ENCODE peak calls at places on chromosome 6, in six cellular contexts. U, M, D, I, Y and F are unnamed samples.

GRCh38 chr6:152022303-152022702 is 214.8 kb downstream of the ESR1 start:
- DNase-seq in U (no peak), M (no peak), D (no peak), I (no peak), Y (no peak), F (no peak)

GRCh38 chr6:142900467-142900961 is 44.5 kb downstream of the HIVEP2 start:
- DNase-seq in U (no peak), M (no peak), D (no peak), I (peak; percentile 60), Y (no peak), F (no peak)

GRCh38 chr6:49551126-49551865 is 828 bp downstream of the C6orf141 start:
- DNase-seq in U (no peak), M (peak; percentile 54), D (peak; percentile 31), I (peak; percentile 43), Y (peak; percentile 51), F (peak; percentile 67)

GRCh38 chr6:21188505-21189223 is 404.9 kb upstream of the SOX4 start:
- DNase-seq in U (no peak), M (no peak), D (no peak), I (no peak), Y (no peak), F (no peak)

GRCh38 chr6:157995458-157995857 is 13.8 kb downstream of the SYNJ2 start:
- DNase-seq in U (no peak), M (no peak), D (no peak), I (no peak), Y (no peak), F (no peak)

GRCh38 chr6:126033696-126034095 is 47.4 kb downstream of the TRMT11 start:
- DNase-seq in U (peak; percentile 91), M (no peak), D (peak; percentile 66), I (peak; percentile 87), Y (no peak), F (peak; percentile 32)

GRCh38 chr6:85408039-85408438 is 41.8 kb upstream of the NT5E start:
- DNase-seq in U (no peak), M (peak; percentile 51), D (no peak), I (no peak), Y (no peak), F (no peak)

GRCh38 chr6:85537055-85537494 is 56.6 kb downstream of the SNX14 start:
- DNase-seq in U (peak; percentile 24), M (no peak), D (peak; percentile 53), I (peak; percentile 25), Y (no peak), F (no peak)

GRCh38 chr6:29146154-29146553 is 24.6 kb upstream of the OR2J2 start:
- DNase-seq in U (no peak), M (no peak), D (peak; percentile 78), I (no peak), Y (no peak), F (no peak)

GRCh38 chr6:169156108-169156821 is 97.4 kb downstream of the THBS2 start:
- DNase-seq in U (peak; percentile 71), M (no peak), D (no peak), I (no peak), Y (no peak), F (no peak)

GRCh38 chr6:64301307-64302236 is 666.0 kb downstream of the PHF3 start:
- DNase-seq in U (no peak), M (no peak), D (no peak), I (no peak), Y (no peak), F (no peak)

GRCh38 chr6:34386316-34387137 is 5.9 kb downstream of the NUDT3 start:
- DNase-seq in U (peak; percentile 95), M (no peak), D (peak; percentile 7), I (peak; percentile 98), Y (no peak), F (no peak)

GRCh38 chr6:144305567-144305966 is 20.4 kb downstream of the UTRN start:
- DNase-seq in U (no peak), M (no peak), D (no peak), I (no peak), Y (no peak), F (no peak)

GRCh38 chr6:25414168-25414567 is 135.0 kb downstream of the CARMIL1 start:
- DNase-seq in U (no peak), M (no peak), D (no peak), I (no peak), Y (no peak), F (no peak)

DNA sequence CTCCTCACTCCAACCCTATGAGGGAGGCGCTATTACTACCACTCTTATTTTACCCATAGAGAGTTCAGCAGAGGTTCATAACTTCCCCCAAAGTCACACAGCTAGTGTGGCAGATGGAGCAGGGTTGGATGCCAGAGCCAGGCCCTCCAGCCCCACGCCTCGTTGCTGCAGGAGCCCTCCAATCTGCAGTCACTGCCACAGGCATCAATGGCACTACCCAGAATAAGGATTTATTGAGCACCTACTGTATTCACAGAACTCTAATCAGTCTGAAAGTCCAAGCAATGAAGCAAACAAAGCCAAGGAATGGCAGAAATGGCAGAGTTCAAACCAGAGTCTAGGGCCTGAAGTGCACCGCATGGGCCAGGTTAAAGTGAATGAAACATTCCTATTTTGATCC is 144.9 kb downstream of the LPA start:
- DNase-seq in U (no peak), M (no peak), D (no peak), I (no peak), Y (no peak), F (no peak)
- H3K14ac ChIP-seq in U (no peak overlapping the region), M (no peak overlapping the region), D (no peak overlapping the region), I (no peak overlapping the region), Y (no peak overlapping the region), F (no peak overlapping the region)

GRCh38 chr6:139473731-139474130 is 99.3 kb upstream of the CITED2 start:
- DNase-seq in U (no peak), M (no peak), D (peak; percentile 57), I (no peak), Y (no peak), F (no peak)

GRCh38 chr6:139473239-139473701 is 98.8 kb upstream of the CITED2 start:
- DNase-seq in U (no peak), M (peak; percentile 31), D (peak; percentile 56), I (peak; percentile 55), Y (no peak), F (no peak)

GRCh38 chr6:139472341-139473038 is 98.0 kb upstream of the CITED2 start:
- DNase-seq in U (peak; percentile 44), M (no peak), D (peak; percentile 96), I (no peak), Y (no peak), F (no peak)

GRCh38 chr6:139474145-139475108 is 100.0 kb upstream of the CITED2 start:
- DNase-seq in U (peak; percentile 66), M (no peak), D (peak; percentile 65), I (peak; percentile 84), Y (no peak), F (no peak)

GRCh38 chr6:139475231-139475630 is 100.8 kb upstream of the CITED2 start:
- DNase-seq in U (no peak), M (no peak), D (no peak), I (no peak), Y (no peak), F (no peak)
- H3K4ac ChIP-seq in U (peak overlapping the region; percentile 66), M (no peak overlapping the region), D (no peak overlapping the region), I (peak overlapping the region; percentile 91), Y (no peak overlapping the region), F (no peak overlapping the region)

DNA sequence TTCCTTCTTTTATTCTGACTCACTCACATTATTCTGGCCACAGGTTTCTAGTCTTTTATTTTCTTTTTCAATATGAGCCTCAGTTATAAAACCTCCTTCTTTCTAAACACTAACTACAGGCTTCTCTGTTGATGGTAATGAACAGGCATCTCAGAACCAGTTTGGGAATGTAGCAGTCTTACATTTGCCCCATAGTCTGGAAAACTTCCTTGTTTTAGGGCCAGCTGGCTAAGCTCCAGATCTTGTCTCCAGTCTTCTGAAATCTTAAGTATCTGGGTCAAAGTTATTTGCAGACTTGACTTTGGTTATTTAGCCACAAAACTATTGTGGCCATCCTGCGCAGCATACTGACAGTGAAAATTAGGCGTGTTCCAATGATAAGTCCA is 97.1 kb upstream of the MAN1A1 start:
- DNase-seq in U (peak; percentile 75), M (no peak), D (peak; percentile 94), I (peak; percentile 70), Y (no peak), F (no peak)
- H3K4me2 ChIP-seq in U (no peak overlapping the region), M (no peak overlapping the region), D (peak overlapping the region; percentile 21), I (no peak overlapping the region), Y (no peak overlapping the region), F (no peak overlapping the region)

DNA sequence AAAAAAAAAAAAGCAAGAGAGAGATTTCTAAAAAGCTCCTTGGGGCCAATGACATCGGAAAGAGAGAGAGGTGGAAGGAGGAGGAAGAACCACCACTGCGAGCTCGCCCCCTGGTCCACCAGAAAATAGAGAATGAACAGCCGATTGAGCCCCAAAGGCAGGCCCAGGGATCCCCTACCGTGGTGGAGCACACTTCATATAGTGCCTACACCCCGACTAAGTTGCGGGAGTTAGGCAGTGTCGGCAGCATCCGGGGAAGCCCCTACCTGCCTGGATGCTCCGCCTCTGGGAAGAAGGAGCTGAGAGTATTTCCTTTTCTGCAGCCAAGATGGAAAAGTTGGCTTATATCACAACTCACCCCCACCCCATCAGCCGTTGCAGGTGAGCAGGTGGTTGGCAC is 38.6 kb upstream of the HSF2 start:
- DNase-seq in U (no peak), M (no peak), D (no peak), I (no peak), Y (no peak), F (no peak)
- H3K14ac ChIP-seq in U (no peak overlapping the region), M (no peak overlapping the region), D (no peak overlapping the region), I (no peak overlapping the region), Y (no peak overlapping the region), F (no peak overlapping the region)

GRCh38 chr6:170307080-170307545 is 555 bp downstream of the FAM120B start:
- DNase-seq in U (no peak), M (no peak), D (no peak), I (no peak), Y (no peak), F (no peak)
- H3K4ac ChIP-seq in U (peak overlapping the region; percentile 95), M (no peak overlapping the region), D (peak overlapping the region; percentile 81), I (peak overlapping the region; percentile 85), Y (peak overlapping the region; percentile 83), F (no peak overlapping the region)

DNA sequence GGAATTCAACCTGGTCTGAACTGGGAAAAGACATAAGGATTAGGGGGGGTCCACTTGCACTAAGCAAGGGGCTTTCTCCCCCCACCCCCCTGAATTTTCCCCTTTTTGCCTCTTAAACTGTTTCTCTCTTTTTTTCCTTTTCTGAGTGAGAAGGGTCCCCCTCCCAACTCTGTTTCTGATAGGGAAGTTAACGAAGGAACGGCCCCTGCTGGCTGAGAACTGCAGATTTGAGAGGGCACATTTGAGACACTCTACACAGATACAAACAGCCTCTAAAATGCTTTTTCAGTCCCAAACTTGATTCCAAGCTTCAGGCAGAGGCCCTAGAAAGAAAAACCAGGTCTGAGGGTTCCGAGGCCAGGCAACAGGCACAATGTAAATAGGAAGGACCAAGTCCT is 91.7 kb downstream of the JARID2 start:
- DNase-seq in U (no peak), M (no peak), D (no peak), I (no peak), Y (no peak), F (no peak)
- H3K4me2 ChIP-seq in U (no peak overlapping the region), M (peak overlapping the region; percentile 24), D (no peak overlapping the region), I (no peak overlapping the region), Y (peak overlapping the region; percentile 22), F (no peak overlapping the region)